ENCODE peak calls at places on chromosomes 7 and 10, in five cellular contexts. T is amygdala, Z is fibroblast of gingiva, V is iPS-NIHi11, M is NCI-H1417. B is an unnamed sample.

GRCh38 chr7:386385-386784 is 96.4 kb downstream of the FOXL3 start:
- DNase-seq in T (no peak), M (no peak), Z (no peak), V (peak), B (no peak)

GRCh38 chr7:2553108-2553507 is 2.2 kb downstream of the BRAT1 start:
- DNase-seq in V (no peak), M (no peak), T (no peak), Z (no peak), B (no peak)

GRCh38 chr10:88792656-88793055 is 9.9 kb upstream of the LIPM start:
- DNase-seq in Z (peak), T (peak), V (no peak), M (no peak), B (peak)

GRCh38 chr7:87767827-87768226 is 108.3 kb downstream of the SLC25A40 start:
- DNase-seq in Z (no peak), M (no peak), T (no peak), V (no peak), B (no peak)

GRCh38 chr7:151755131-151755787 is 121.7 kb downstream of the PRKAG2 start:
- DNase-seq in M (no peak), V (no peak), Z (peak), T (no peak), B (no peak)

GRCh38 chr7:12751764-12752163 is 64.3 kb downstream of the ARL4A start:
- DNase-seq in M (no peak), V (no peak), Z (no peak), T (no peak), B (no peak)

GRCh38 chr10:74880041-74880440 is 53.6 kb downstream of the KAT6B start:
- DNase-seq in M (no peak), Z (peak), V (no peak), T (no peak), B (no peak)

GRCh38 chr10:74824184-74825032 is 2.0 kb upstream of the KAT6B start:
- DNase-seq in M (no peak), V (no peak), Z (no peak), T (no peak), B (no peak)

GRCh38 chr10:63236113-63236935 is 103.2 kb downstream of the NRBF2 start:
- DNase-seq in T (no peak), V (peak), M (no peak), Z (peak), B (peak)

GRCh38 chr10:69729326-69730048 is 72.2 kb upstream of the COL13A1 start:
- DNase-seq in M (no peak), V (no peak), T (no peak), Z (no peak), B (no peak)

B was measured in T1000.